ENCODE peak calls at places on chromosomes 12 and 14, in ten cellular contexts. I is CD4-positive, CD25-positive, alpha-beta regulatory T cell; B is fibroblast of lung; K is lower lobe of right lung; C is pancreas; W is neuronal stem cell; A is heart right ventricle; G is CD4-positive, alpha-beta memory T cell; D is thyroid gland; H is uterus. S is an unnamed sample.

GRCh38 chr14:63290741-63291286 is 27.9 kb downstream of the GPHB5 start:
- DNase-seq in I (no peak), B (no peak), K (no peak), C (no peak), W (no peak), A (no peak), G (no peak), D (no peak), H (no peak), S (no peak)

GRCh38 chr14:23709923-23710322 is 73.8 kb downstream of the DHRS2 start:
- DNase-seq in I (no peak), B (no peak), K (no peak), C (no peak), W (no peak), A (no peak), G (no peak), D (no peak), H (no peak), S (no peak)

GRCh38 chr12:13154027-13154538 is 42.4 kb upstream of the EMP1 start:
- DNase-seq in I (no peak), B (peak; percentile 81), K (no peak), C (no peak), W (no peak), A (no peak), G (no peak), D (no peak), H (no peak), S (no peak)

GRCh38 chr14:31950760-31951637 is 126.1 kb upstream of the ARHGAP5 start:
- DNase-seq in I (no peak), B (peak; percentile 70), K (no peak), C (no peak), W (no peak), A (peak; percentile 56), G (no peak), D (no peak), H (peak; percentile 67), S (peak; percentile 77)

GRCh38 chr12:11834104-11834812 is 184.8 kb downstream of the ETV6 start:
- DNase-seq in I (no peak), B (no peak), K (no peak), C (no peak), W (no peak), A (no peak), G (no peak), D (no peak), H (no peak), S (no peak)

GRCh38 chr12:124661382-124661781 is 94.0 kb upstream of the NCOR2 start:
- DNase-seq in I (no peak), B (no peak), K (no peak), C (no peak), W (no peak), A (no peak), G (no peak), D (no peak), H (no peak), S (no peak)

GRCh38 chr12:304815-305214 is 42.2 kb upstream of the SLC6A13 start:
- DNase-seq in I (no peak), B (peak; percentile 27), K (no peak), C (no peak), W (no peak), A (no peak), G (no peak), D (no peak), H (no peak), S (peak; percentile 3)

GRCh38 chr12:107917912-107918800 is 143.7 kb downstream of the ASCL4 start:
- DNase-seq in I (peak; percentile 6), B (peak; percentile 5), K (no peak), C (no peak), W (peak; percentile 23), A (no peak), G (no peak), D (peak; percentile 19), H (no peak), S (peak; percentile 46)

GRCh38 chr14:55383541-55384140 is 28.0 kb downstream of the ATG14 start:
- DNase-seq in I (no peak), B (no peak), K (no peak), C (no peak), W (no peak), A (no peak), G (no peak), D (peak; percentile 5), H (no peak), S (no peak)

GRCh38 chr14:55382483-55382882 is 29.1 kb downstream of the ATG14 start:
- DNase-seq in I (no peak), B (no peak), K (no peak), C (no peak), W (no peak), A (no peak), G (no peak), D (no peak), H (no peak), S (no peak)

GRCh38 chr14:55383039-55383438 is 28.6 kb downstream of the ATG14 start:
- DNase-seq in I (no peak), B (peak; percentile 25), K (no peak), C (no peak), W (no peak), A (no peak), G (no peak), D (peak; percentile 91), H (no peak), S (no peak)

GRCh38 chr14:55386037-55386798 is 25.4 kb downstream of the ATG14 start:
- DNase-seq in I (peak; percentile 68), B (no peak), K (no peak), C (no peak), W (no peak), A (no peak), G (peak; percentile 13), D (peak; percentile 54), H (no peak), S (peak; percentile 73)

DNA sequence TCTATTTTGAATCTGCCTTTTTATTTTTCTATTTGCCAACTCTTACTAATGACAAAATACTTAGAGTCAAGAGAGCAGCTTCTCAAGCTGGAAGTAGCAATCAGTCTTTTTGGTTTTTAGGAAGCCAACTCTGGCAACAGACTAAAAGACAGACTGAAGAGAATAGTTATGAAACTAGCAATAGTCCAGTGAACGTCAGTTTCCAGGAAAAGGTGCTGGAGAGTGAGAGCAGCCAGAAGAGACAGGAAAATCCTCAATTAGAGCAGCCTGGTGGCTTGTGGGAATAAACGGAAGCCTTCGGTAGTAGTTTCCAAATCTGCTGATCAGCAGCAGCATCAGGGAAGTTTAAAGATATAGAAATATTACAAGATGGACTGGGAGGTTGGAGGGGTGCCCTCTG is 27.1 kb downstream of the ATG14 start:
- DNase-seq in I (no peak), B (no peak), K (no peak), C (no peak), W (no peak), A (no peak), G (no peak), D (no peak), H (no peak), S (no peak)
- H3K27ac ChIP-seq in I (no peak overlapping the region), B (no peak overlapping the region), K (no peak overlapping the region), C (no peak overlapping the region), W (no peak overlapping the region), A (peak overlapping the region; percentile 29), G (no peak overlapping the region), D (no peak overlapping the region), H (no peak overlapping the region), S (no peak overlapping the region)

DNA sequence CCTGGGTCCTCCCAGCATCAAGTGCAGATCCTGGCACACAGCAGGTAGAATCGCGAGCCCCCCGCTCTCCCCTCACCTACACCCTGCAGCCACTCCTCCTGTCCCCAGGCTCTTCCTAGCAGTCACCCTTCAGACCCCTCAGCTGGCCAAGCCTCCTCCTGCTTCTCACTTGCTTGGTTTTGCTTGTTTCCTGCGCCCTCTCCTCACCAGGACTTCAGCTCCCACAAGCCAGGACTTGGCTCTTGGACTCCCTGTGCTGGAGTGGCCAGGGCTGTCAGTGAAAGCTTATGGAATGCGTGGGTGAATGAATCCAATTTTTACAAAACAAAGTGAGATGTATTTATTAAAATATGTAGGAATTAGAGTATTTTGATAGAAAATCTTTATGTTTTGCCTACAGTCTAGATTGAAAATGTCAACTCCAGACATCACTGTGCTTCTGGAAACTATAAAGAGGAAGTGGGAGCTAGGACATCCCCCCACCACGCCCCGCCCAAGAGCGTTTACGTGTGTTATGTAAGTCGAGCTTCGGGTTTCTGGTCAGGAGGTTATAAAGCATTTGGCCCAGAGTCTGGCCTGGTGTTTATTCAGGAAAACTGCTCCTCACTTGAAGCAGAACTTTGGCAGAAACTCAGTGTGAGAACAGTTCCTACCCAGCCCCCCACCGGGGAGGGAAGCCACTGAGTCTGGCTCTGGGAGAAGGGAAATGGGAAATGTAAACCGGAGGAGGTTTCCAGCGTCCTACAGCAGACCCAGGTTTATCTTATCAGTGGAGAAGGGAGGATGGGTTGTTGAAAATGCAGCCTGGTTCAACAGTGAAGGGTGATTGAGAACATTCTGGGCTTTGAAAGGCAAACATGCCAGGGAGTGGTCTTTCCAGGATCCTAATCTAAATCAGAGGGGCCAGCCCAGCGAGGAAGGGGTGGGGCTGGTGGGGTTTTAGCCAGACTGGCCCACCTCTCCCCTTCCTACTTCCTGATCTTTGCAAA is 8.8 kb downstream of the ALDH2 start:
- DNase-seq in I (peak; percentile 17), B (peak; percentile 93), K (peak; percentile 94), C (peak; percentile 80), W (no peak), A (peak; percentile 75), G (no peak), D (peak; percentile 93), H (peak; percentile 90), S (peak; percentile 78)
- H3K27ac ChIP-seq in I (no peak overlapping the region), B (peak overlapping the region; percentile 53), K (peak overlapping the region; percentile 95), C (peak overlapping the region; percentile 83), W (no peak overlapping the region), A (peak overlapping the region; percentile 81), G (no peak overlapping the region), D (peak overlapping the region; percentile 93), H (peak overlapping the region; percentile 83), S (peak overlapping the region; percentile 85)

DNA sequence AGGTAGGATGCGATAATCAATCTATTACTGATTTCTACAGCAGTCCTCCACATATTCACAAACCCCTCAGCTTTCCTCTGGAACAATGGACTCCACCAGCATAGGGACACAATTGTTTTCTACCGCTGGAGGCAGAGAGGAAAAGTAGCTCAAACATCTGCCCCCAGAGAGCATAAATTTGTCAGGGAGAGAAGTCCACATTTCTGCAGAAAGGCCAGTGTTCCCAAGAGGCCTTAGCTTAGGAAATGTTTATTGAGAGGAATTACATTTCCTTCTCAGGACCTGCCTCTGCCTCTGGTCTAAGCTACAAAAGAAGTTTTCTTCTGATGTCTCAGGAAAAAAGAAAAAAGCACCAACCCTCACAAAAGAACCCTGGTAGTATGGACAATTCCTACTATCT is 217.8 kb upstream of the BMP4 start:
- DNase-seq in I (no peak), B (peak; percentile 2), K (no peak), C (no peak), W (no peak), A (no peak), G (no peak), D (no peak), H (no peak), S (no peak)
- H3K27ac ChIP-seq in I (no peak overlapping the region), B (no peak overlapping the region), K (peak overlapping the region; percentile 27), C (no peak overlapping the region), W (no peak overlapping the region), A (peak overlapping the region; percentile 17), G (no peak overlapping the region), D (no peak overlapping the region), H (no peak overlapping the region), S (no peak overlapping the region)

GRCh38 chr12:116183741-116184141 is 93.8 kb downstream of the MED13L start:
- DNase-seq in I (no peak), B (peak; percentile 13), K (no peak), C (no peak), W (no peak), A (no peak), G (no peak), D (no peak), H (no peak), S (no peak)

GRCh38 chr12:116188581-116188980 is 88.9 kb downstream of the MED13L start:
- DNase-seq in I (no peak), B (no peak), K (no peak), C (no peak), W (no peak), A (no peak), G (no peak), D (no peak), H (no peak), S (no peak)

GRCh38 chr12:116187158-116187511 is 90.4 kb downstream of the MED13L start:
- DNase-seq in I (no peak), B (no peak), K (no peak), C (no peak), W (no peak), A (no peak), G (no peak), D (no peak), H (no peak), S (no peak)

GRCh38 chr12:116184766-116185165 is 92.7 kb downstream of the MED13L start:
- DNase-seq in I (no peak), B (no peak), K (no peak), C (no peak), W (no peak), A (no peak), G (no peak), D (no peak), H (no peak), S (no peak)

DNA sequence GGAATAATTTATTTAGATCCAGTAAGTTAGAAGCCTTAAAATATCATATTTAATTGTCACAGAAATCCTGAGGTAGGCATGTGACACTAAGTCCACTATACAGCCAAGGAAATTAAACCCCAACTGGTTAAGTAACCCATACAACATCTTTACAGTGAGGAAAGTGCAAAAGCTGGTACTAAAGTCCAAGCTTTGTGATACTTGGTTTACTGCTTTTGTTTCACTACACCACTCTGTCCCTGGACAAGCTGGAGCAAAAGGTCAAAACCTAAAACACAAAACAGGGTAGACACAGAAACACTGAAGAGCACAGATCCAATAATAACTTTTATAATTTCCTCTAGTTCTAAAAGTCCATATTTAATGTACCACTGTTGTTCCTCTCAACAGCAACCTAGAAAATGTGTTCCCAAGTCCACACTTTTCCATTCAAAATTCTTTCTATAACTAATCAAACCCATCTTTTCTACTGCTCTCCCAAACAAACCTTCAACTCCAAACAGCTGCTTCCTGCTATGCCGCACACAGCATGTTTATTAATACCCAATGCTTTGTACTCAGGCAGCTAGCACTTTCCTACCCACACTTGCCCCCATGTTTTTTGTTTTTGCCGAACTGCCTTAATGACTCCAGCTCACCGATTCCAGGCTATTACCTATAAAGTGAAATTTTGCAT is 90.9 kb downstream of the MED13L start:
- DNase-seq in I (no peak), B (no peak), K (no peak), C (no peak), W (no peak), A (no peak), G (no peak), D (no peak), H (no peak), S (peak; percentile 72)
- H3K27ac ChIP-seq in I (no peak overlapping the region), B (no peak overlapping the region), K (no peak overlapping the region), C (no peak overlapping the region), W (no peak overlapping the region), A (no peak overlapping the region), G (no peak overlapping the region), D (peak overlapping the region; percentile 27), H (no peak overlapping the region), S (no peak overlapping the region)

S was measured in small intestine.